ENCODE peak calls at places on chromosomes 12 and 14, in seven cellular contexts. O is CD8-positive, alpha-beta T cell; I is brain microvascular endothelial cell; V is psoas muscle; G is gastrocnemius medialis; T is right atrium auricular region; B is esophagus muscularis mucosa. Z is an unnamed sample.

GRCh38 chr12:114657597-114657920 is 26.4 kb downstream of the TBX3 start:
- DNase-seq in T (no peak), B (no peak), I (no peak), V (no peak), G (no peak), O (no peak), Z (no peak)

GRCh38 chr12:31204995-31205582 is 120.9 kb downstream of the SINHCAF start:
- DNase-seq in T (no peak), G (no peak), O (no peak), B (no peak), I (peak; percentile 41), V (no peak), Z (no peak)

GRCh38 chr14:89365071-89365801 is 51.8 kb downstream of the FOXN3 start:
- DNase-seq in O (peak; percentile 74), G (no peak), I (no peak), T (peak; percentile 62), B (no peak), V (no peak), Z (peak; percentile 82)

GRCh38 chr12:15527201-15527782 is 205.0 kb downstream of the PTPRO start:
- DNase-seq in V (peak; percentile 53), G (no peak), T (no peak), B (no peak), I (no peak), O (no peak), Z (peak; percentile 79)

GRCh38 chr14:103275000-103275399 is 59.0 kb upstream of the EIF5 start:
- DNase-seq in O (no peak), B (no peak), V (no peak), T (no peak), G (no peak), I (no peak), Z (no peak)

GRCh38 chr12:94182971-94183701 is 34.8 kb downstream of the PLXNC1 start:
- DNase-seq in I (no peak), V (no peak), T (no peak), B (no peak), O (no peak), G (no peak), Z (no peak)

GRCh38 chr14:55884819-55885218 is 233.4 kb upstream of the PELI2 start:
- DNase-seq in O (no peak), I (no peak), B (peak; percentile 66), G (no peak), T (no peak), V (no peak), Z (no peak)

GRCh38 chr14:103121846-103122577 is 1.2 kb upstream of the TNFAIP2 start:
- DNase-seq in G (peak; percentile 78), O (no peak), V (peak; percentile 95), I (no peak), T (peak; percentile 95), B (peak; percentile 96), Z (peak; percentile 84)

GRCh38 chr12:16112151-16112550 is 165.3 kb downstream of the SLC15A5 start:
- DNase-seq in I (no peak), V (no peak), T (no peak), G (no peak), B (no peak), O (no peak), Z (peak; percentile 51)

GRCh38 chr12:2414810-2415567 is 362.2 kb downstream of the CACNA1C start:
- DNase-seq in O (no peak), T (no peak), I (no peak), V (peak; percentile 13), G (no peak), B (no peak), Z (no peak)

GRCh38 chr14:66509874-66510273 is 1.9 kb downstream of the GPHN start:
- DNase-seq in I (no peak), T (no peak), O (no peak), V (no peak), B (no peak), G (no peak), Z (no peak)

GRCh38 chr14:73344304-73344703 is 107.0 kb downstream of the PAPLN start:
- DNase-seq in B (no peak), I (no peak), V (no peak), G (no peak), O (no peak), T (no peak), Z (no peak)

GRCh38 chr14:68945190-68945584 is 33.9 kb downstream of the ACTN1 start:
- DNase-seq in B (no peak), T (no peak), I (no peak), O (peak; percentile 51), V (no peak), G (no peak), Z (no peak)

GRCh38 chr14:103123128-103123633 is at the start of gene TNFAIP2:
- DNase-seq in O (peak; percentile 6), I (no peak), G (peak; percentile 54), B (no peak), V (peak; percentile 84), T (peak; percentile 70), Z (no peak)

GRCh38 chr12:117853600-117853999 is 115.2 kb downstream of the KSR2 start:
- DNase-seq in V (no peak), I (no peak), B (no peak), G (no peak), T (no peak), O (no peak), Z (no peak)

GRCh38 chr12:40099423-40099853 is 6.4 kb downstream of the SLC2A13 start:
- DNase-seq in I (no peak), T (no peak), G (no peak), V (no peak), B (no peak), O (no peak), Z (peak; percentile 50)

GRCh38 chr14:79961197-79961596 is 250.1 kb downstream of the DIO2 start:
- DNase-seq in I (no peak), T (no peak), G (no peak), B (no peak), V (no peak), O (no peak), Z (no peak)

GRCh38 chr12:118355838-118356237 is 16.9 kb downstream of the TAOK3 start:
- DNase-seq in V (no peak), T (no peak), O (no peak), I (no peak), G (no peak), B (no peak), Z (no peak)

GRCh38 chr14:105092912-105093425 is 27.7 kb upstream of the GPR132 start:
- DNase-seq in T (no peak), O (peak; percentile 64), G (no peak), V (no peak), B (no peak), I (peak; percentile 12), Z (peak; percentile 68)

GRCh38 chr14:67187826-67188225 is 1.4 kb upstream of the GARIN2 start:
- DNase-seq in O (no peak), I (peak; percentile 70), G (no peak), T (no peak), B (no peak), V (no peak), Z (no peak)

GRCh38 chr12:95248604-95249355 is 31.2 kb downstream of the VEZT start:
- DNase-seq in T (no peak), G (no peak), I (no peak), V (no peak), O (no peak), B (no peak), Z (peak; percentile 54)

GRCh38 chr12:118498171-118498570 is 121.8 kb downstream of the SUDS3 start:
- DNase-seq in V (no peak), G (no peak), T (no peak), O (no peak), B (no peak), I (peak; percentile 3), Z (no peak)

GRCh38 chr12:131242741-131243496 is 289.2 kb downstream of the ADGRD1 start:
- DNase-seq in G (no peak), T (no peak), B (no peak), O (no peak), I (no peak), V (no peak), Z (peak; percentile 52)

DNA sequence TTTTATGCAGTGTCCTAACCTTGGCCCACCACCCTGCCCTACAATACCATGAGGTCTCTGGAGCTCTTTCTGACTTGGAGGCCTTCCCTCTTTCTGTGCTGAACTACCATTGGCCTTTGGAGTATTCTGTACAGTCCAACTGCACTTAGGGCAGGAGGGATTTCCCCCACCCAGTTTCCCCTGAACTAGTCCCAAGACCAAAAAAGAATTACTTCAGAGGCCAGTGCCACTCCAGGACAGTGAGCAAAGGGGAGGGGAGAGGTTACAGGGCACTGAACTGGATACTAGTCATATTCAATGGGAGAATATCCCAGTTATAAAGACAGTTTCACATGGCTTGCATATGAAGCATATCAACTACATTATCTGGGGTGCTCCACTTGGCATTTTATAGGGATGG is 6.1 kb downstream of the SLCO1A2 start:
- DNase-seq in O (no peak), T (no peak), B (no peak), I (no peak), G (no peak), V (no peak), Z (no peak)
- H3K27ac ChIP-seq in O (no peak overlapping the region), T (no peak overlapping the region), B (no peak overlapping the region), I (no peak overlapping the region), G (no peak overlapping the region), V (no peak overlapping the region), Z (no peak overlapping the region)

DNA sequence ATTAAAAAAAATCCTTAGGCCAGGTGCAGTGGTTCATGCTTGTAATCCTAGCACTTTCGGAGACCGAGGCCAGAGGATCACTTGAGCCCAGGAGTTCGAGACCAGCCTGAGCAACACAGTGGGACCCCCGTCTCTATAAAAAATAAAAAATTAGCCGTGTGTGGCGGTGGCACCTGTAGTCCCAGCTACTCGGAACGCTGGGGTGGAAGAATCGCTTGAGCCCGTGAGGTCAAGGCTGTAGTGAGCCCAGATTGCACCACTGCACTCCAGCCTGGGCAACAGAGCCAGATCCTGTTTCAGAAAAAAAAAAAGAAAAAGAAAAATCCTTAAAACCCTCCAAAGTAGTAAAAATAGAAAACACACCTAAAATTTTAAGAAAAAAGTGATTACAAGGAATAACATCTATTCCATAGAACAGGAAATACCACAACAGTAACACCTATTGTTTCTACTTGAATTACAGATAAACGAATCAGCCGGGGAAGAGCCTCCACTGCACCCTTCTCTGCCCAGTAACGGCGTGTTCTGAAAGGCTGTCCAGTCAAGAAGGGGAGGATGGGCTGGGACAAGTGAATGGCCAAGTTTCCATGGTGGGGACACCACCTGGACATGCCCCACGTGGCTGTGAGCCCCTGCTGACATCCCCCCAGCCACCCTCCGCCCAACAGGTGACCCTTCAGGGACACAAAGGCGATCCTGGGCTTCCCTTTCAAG is 17.8 kb downstream of the POLE start:
- DNase-seq in B (no peak), V (no peak), G (no peak), O (no peak), T (no peak), I (no peak), Z (no peak)
- H3K36me3 ChIP-seq in B (peaks cover 69% of the 10 kb centered on the region), V (no peaks in the 10 kb centered on the region), G (no peaks in the 10 kb centered on the region), O (peaks cover 19% of the 10 kb centered on the region), T (peaks cover 49% of the 10 kb centered on the region), I (peaks cover 18% of the 10 kb centered on the region), Z (peaks cover 90% of the 10 kb centered on the region)

GRCh38 chr12:132282031-132282949 is 47.1 kb downstream of the GALNT9 start:
- DNase-seq in T (no peak), G (no peak), I (no peak), V (peak; percentile 28), B (no peak), O (no peak), Z (no peak)
- H3K27me3 ChIP-seq in T (peaks cover 3% of the 10 kb centered on the region), G (peaks cover 79% of the 10 kb centered on the region), I (peaks cover 41% of the 10 kb centered on the region), V (peaks cover 35% of the 10 kb centered on the region), B (peaks cover 16% of the 10 kb centered on the region), O (peaks cover 3% of the 10 kb centered on the region), Z (no peaks in the 10 kb centered on the region)

DNA sequence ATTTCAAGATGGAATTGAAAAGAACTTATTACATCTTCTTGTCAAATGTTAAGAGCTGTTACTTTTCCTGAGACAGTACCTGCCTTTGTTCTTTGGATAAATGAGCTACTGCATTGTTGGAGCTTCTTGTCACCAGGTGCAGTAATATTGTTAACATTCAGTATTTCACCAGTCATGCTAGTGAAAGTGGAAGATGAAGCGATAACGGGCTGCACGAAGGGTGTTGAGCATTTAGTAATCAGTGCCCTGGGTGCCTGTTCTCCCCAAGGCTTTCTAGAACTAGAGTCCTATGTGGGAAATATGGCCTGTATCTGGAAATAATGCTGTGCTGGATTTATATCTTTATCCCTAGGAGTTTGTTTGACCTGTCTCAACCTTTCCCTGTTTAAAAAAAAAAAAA is 83.2 kb downstream of the PPP2R5C start:
- DNase-seq in I (no peak), T (no peak), B (no peak), V (no peak), G (no peak), O (no peak), Z (no peak)
- H3K27ac ChIP-seq in I (no peak overlapping the region), T (no peak overlapping the region), B (no peak overlapping the region), V (no peak overlapping the region), G (no peak overlapping the region), O (no peak overlapping the region), Z (no peak overlapping the region)

Z was measured in A673.